ENCODE peak calls at places on chromosome 17, in six cellular contexts. N is stimulated activated CD4-positive, alpha-beta T cell treated with anti-CD3 and anti-CD28 coated beads, Interleukin-2, amount 100 ng/mL, for 48 hours; H is breast epithelium; B is NCI-H345; Y is memory B cell; U is fibroblast of the conjunctiva. D is an unnamed sample.

GRCh38 chr17:67376509-67376891 is 581 bp upstream of the PITPNC1 start:
- DNase-seq in N (no peak), H (no peak), B (peak), Y (no peak), U (no peak), D (no peak)

GRCh38 chr17:35051183-35051578 is 12.3 kb downstream of the RFFL start:
- DNase-seq in N (no peak), H (no peak), B (no peak), Y (no peak), U (no peak), D (peak)

GRCh38 chr17:79915850-79916430 is 76.7 kb upstream of the CBX4 start:
- DNase-seq in N (no peak), H (no peak), B (peak), Y (no peak), U (no peak), D (no peak)

GRCh38 chr17:80855968-80856862 is 135.4 kb upstream of the CHMP6 start:
- DNase-seq in N (peak), H (no peak), B (no peak), Y (no peak), U (peak), D (peak)

GRCh38 chr17:5034063-5034462 is 1.2 kb downstream of the SLC52A1 start:
- DNase-seq in N (no peak), H (no peak), B (no peak), Y (no peak), U (no peak), D (no peak)

GRCh38 chr17:57350266-57350665 is 93.9 kb downstream of the MSI2 start:
- DNase-seq in N (no peak), H (no peak), B (no peak), Y (no peak), U (peak), D (no peak)

GRCh38 chr17:38883592-38884526 is 14.0 kb downstream of the LASP1 start:
- DNase-seq in N (no peak), H (no peak), B (no peak), Y (no peak), U (no peak), D (no peak)

GRCh38 chr17:64331946-64332493 is 58.6 kb downstream of the PECAM1 start:
- DNase-seq in N (no peak), H (no peak), B (no peak), Y (no peak), U (no peak), D (no peak)

GRCh38 chr17:50558955-50559614 is 1.4 kb upstream of the CACNA1G start:
- DNase-seq in N (no peak), H (no peak), B (no peak), Y (no peak), U (no peak), D (no peak)

GRCh38 chr17:81039854-81040758 is 5.2 kb downstream of the BAIAP2 start:
- DNase-seq in N (no peak), H (no peak), B (no peak), Y (no peak), U (no peak), D (no peak)

GRCh38 chr17:81349397-81350319 is 45.6 kb upstream of the BAHCC1 start:
- DNase-seq in N (no peak), H (no peak), B (no peak), Y (no peak), U (no peak), D (no peak)

GRCh38 chr17:45262516-45263476 is 902 bp upstream of the SPATA32 start:
- DNase-seq in N (no peak), H (no peak), B (no peak), Y (no peak), U (no peak), D (no peak)

GRCh38 chr17:50620848-50621247 is 13.8 kb upstream of the ABCC3 start:
- DNase-seq in N (no peak), H (no peak), B (peak), Y (no peak), U (no peak), D (no peak)

GRCh38 chr17:66655861-66656260 is 179.1 kb upstream of the CACNG5 start:
- DNase-seq in N (peak), H (no peak), B (no peak), Y (no peak), U (no peak), D (no peak)

GRCh38 chr17:28484296-28484695 is 10.9 kb downstream of the SLC13A2 start:
- DNase-seq in N (no peak), H (no peak), B (no peak), Y (no peak), U (no peak), D (peak)

GRCh38 chr17:31416503-31416923 is 25.0 kb downstream of the RAB11FIP4 start:
- DNase-seq in N (no peak), H (no peak), B (no peak), Y (no peak), U (no peak), D (no peak)

GRCh38 chr17:13437966-13438779 is 163.6 kb downstream of the HS3ST3A1 start:
- DNase-seq in N (no peak), H (no peak), B (no peak), Y (no peak), U (no peak), D (no peak)

GRCh38 chr17:64354824-64355535 is 35.7 kb downstream of the PECAM1 start:
- DNase-seq in N (no peak), H (no peak), B (no peak), Y (no peak), U (no peak), D (no peak)

GRCh38 chr17:77200711-77201110 is 59.9 kb downstream of the SEC14L1 start:
- DNase-seq in N (no peak), H (no peak), B (no peak), Y (no peak), U (no peak), D (no peak)

GRCh38 chr17:55086635-55087058 is 118.1 kb downstream of the STXBP4 start:
- DNase-seq in N (no peak), H (no peak), B (no peak), Y (no peak), U (peak), D (no peak)

D was measured in GM12864.